ENCODE peak calls at places on chromosome 5, in ten cellular contexts. One of them, this sample, is unnamed.

GRCh38 chr5:128435861-128436260 is 102.2 kb downstream of the FBN2 start:
- DNase-seq in foreskin keratinocyte: no peak
- DNase-seq in body of pancreas: no peak
- DNase-seq in left lung: no peak
- DNase-seq in lower lobe of right lung: no peak
- DNase-seq in esophagus muscularis mucosa: no peak
- DNase-seq in PC-9: no peak
- DNase-seq in ovary: no peak
- DNase-seq in fibroblast of mammary gland: no peak
- DNase-seq in GM23338: no peak
- DNase-seq in this sample: no peak

GRCh38 chr5:111385970-111386831 is 126.1 kb downstream of the STARD4 start:
- DNase-seq in foreskin keratinocyte: no peak
- DNase-seq in body of pancreas: no peak
- DNase-seq in left lung: no peak
- DNase-seq in lower lobe of right lung: no peak
- DNase-seq in esophagus muscularis mucosa: no peak
- DNase-seq in PC-9: no peak
- DNase-seq in ovary: no peak
- DNase-seq in fibroblast of mammary gland: no peak
- DNase-seq in GM23338: no peak
- DNase-seq in this sample: no peak

GRCh38 chr5:138448481-138449398 is 9.9 kb downstream of the REEP2 start:
- DNase-seq in foreskin keratinocyte: no peak
- DNase-seq in body of pancreas: no peak
- DNase-seq in left lung: no peak
- DNase-seq in lower lobe of right lung: no peak
- DNase-seq in esophagus muscularis mucosa: no peak
- DNase-seq in PC-9: no peak
- DNase-seq in ovary: no peak
- DNase-seq in fibroblast of mammary gland: peak; percentile 48
- DNase-seq in GM23338: peak; percentile 47
- DNase-seq in this sample: no peak

GRCh38 chr5:912356-913091 is 19.8 kb downstream of the TRIP13 start:
- DNase-seq in foreskin keratinocyte: peak; percentile 99
- DNase-seq in body of pancreas: peak; percentile 8
- DNase-seq in left lung: no peak
- DNase-seq in lower lobe of right lung: peak; percentile 59
- DNase-seq in esophagus muscularis mucosa: no peak
- DNase-seq in PC-9: peak; percentile 99
- DNase-seq in ovary: no peak
- DNase-seq in fibroblast of mammary gland: peak; percentile 96
- DNase-seq in GM23338: peak; percentile 38
- DNase-seq in this sample: no peak

GRCh38 chr5:88702328-88702727 is 180.7 kb downstream of the MEF2C start:
- DNase-seq in foreskin keratinocyte: no peak
- DNase-seq in body of pancreas: no peak
- DNase-seq in left lung: no peak
- DNase-seq in lower lobe of right lung: no peak
- DNase-seq in esophagus muscularis mucosa: no peak
- DNase-seq in PC-9: no peak
- DNase-seq in ovary: no peak
- DNase-seq in fibroblast of mammary gland: no peak
- DNase-seq in GM23338: no peak
- DNase-seq in this sample: no peak

GRCh38 chr5:82111191-82111590 is 139.4 kb downstream of the ATG10 start:
- DNase-seq in foreskin keratinocyte: no peak
- DNase-seq in body of pancreas: no peak
- DNase-seq in left lung: no peak
- DNase-seq in lower lobe of right lung: no peak
- DNase-seq in esophagus muscularis mucosa: no peak
- DNase-seq in PC-9: no peak
- DNase-seq in ovary: no peak
- DNase-seq in fibroblast of mammary gland: peak; percentile 10
- DNase-seq in GM23338: no peak
- DNase-seq in this sample: no peak

GRCh38 chr5:170985486-170985885 is 123.7 kb downstream of the RANBP17 start:
- DNase-seq in foreskin keratinocyte: peak; percentile 16
- DNase-seq in body of pancreas: no peak
- DNase-seq in left lung: no peak
- DNase-seq in lower lobe of right lung: no peak
- DNase-seq in esophagus muscularis mucosa: no peak
- DNase-seq in PC-9: no peak
- DNase-seq in ovary: no peak
- DNase-seq in fibroblast of mammary gland: peak; percentile 14
- DNase-seq in GM23338: no peak
- DNase-seq in this sample: no peak

GRCh38 chr5:39780341-39780740 is 355.6 kb upstream of the DAB2 start:
- DNase-seq in foreskin keratinocyte: no peak
- DNase-seq in body of pancreas: no peak
- DNase-seq in left lung: no peak
- DNase-seq in lower lobe of right lung: no peak
- DNase-seq in esophagus muscularis mucosa: no peak
- DNase-seq in PC-9: no peak
- DNase-seq in ovary: no peak
- DNase-seq in fibroblast of mammary gland: peak; percentile 69
- DNase-seq in GM23338: peak; percentile 49
- DNase-seq in this sample: no peak

GRCh38 chr5:132095077-132095744 is 21.6 kb downstream of the CSF2 start:
- DNase-seq in foreskin keratinocyte: no peak
- DNase-seq in body of pancreas: no peak
- DNase-seq in left lung: no peak
- DNase-seq in lower lobe of right lung: peak; percentile 41
- DNase-seq in esophagus muscularis mucosa: no peak
- DNase-seq in PC-9: no peak
- DNase-seq in ovary: no peak
- DNase-seq in fibroblast of mammary gland: no peak
- DNase-seq in GM23338: no peak
- DNase-seq in this sample: no peak

GRCh38 chr5:103260951-103261350 is 2.4 kb downstream of the MACIR start:
- DNase-seq in foreskin keratinocyte: no peak
- DNase-seq in body of pancreas: no peak
- DNase-seq in left lung: no peak
- DNase-seq in lower lobe of right lung: no peak
- DNase-seq in esophagus muscularis mucosa: no peak
- DNase-seq in PC-9: no peak
- DNase-seq in ovary: no peak
- DNase-seq in fibroblast of mammary gland: no peak
- DNase-seq in GM23338: no peak
- DNase-seq in this sample: no peak

GRCh38 chr5:103259705-103260355 is 1.3 kb downstream of the MACIR start:
- DNase-seq in foreskin keratinocyte: peak; percentile 43
- DNase-seq in body of pancreas: no peak
- DNase-seq in left lung: no peak
- DNase-seq in lower lobe of right lung: no peak
- DNase-seq in esophagus muscularis mucosa: no peak
- DNase-seq in PC-9: peak; percentile 45
- DNase-seq in ovary: peak; percentile 26
- DNase-seq in fibroblast of mammary gland: peak; percentile 29
- DNase-seq in GM23338: peak; percentile 58
- DNase-seq in this sample: no peak

GRCh38 chr5:103258957-103259704 is 568 bp downstream of the MACIR start:
- DNase-seq in foreskin keratinocyte: peak; percentile 24
- DNase-seq in body of pancreas: peak; percentile 52
- DNase-seq in left lung: peak; percentile 59
- DNase-seq in lower lobe of right lung: peak; percentile 78
- DNase-seq in esophagus muscularis mucosa: no peak
- DNase-seq in PC-9: peak; percentile 41
- DNase-seq in ovary: peak; percentile 32
- DNase-seq in fibroblast of mammary gland: peak; percentile 29
- DNase-seq in GM23338: peak; percentile 83
- DNase-seq in this sample: peak; percentile 47

GRCh38 chr5:103256178-103256577 is 2.4 kb upstream of the MACIR start:
- DNase-seq in foreskin keratinocyte: no peak
- DNase-seq in body of pancreas: peak; percentile 32
- DNase-seq in left lung: no peak
- DNase-seq in lower lobe of right lung: no peak
- DNase-seq in esophagus muscularis mucosa: no peak
- DNase-seq in PC-9: no peak
- DNase-seq in ovary: no peak
- DNase-seq in fibroblast of mammary gland: no peak
- DNase-seq in GM23338: no peak
- DNase-seq in this sample: no peak

GRCh38 chr5:103258368-103258956 is at the start of gene MACIR:
- DNase-seq in foreskin keratinocyte: peak; percentile 91
- DNase-seq in body of pancreas: peak; percentile 98
- DNase-seq in left lung: peak; percentile 99
- DNase-seq in lower lobe of right lung: peak; percentile 99
- DNase-seq in esophagus muscularis mucosa: peak; percentile 99
- DNase-seq in PC-9: peak; percentile 93
- DNase-seq in ovary: peak; percentile 94
- DNase-seq in fibroblast of mammary gland: peak; percentile 94
- DNase-seq in GM23338: peak; percentile 98
- DNase-seq in this sample: peak; percentile 93
- TF ChIP-seq CTCF in foreskin keratinocyte: no peak
- TF ChIP-seq CTCF in body of pancreas: no peak
- TF ChIP-seq CTCF in left lung: peak; percentile 8
- TF ChIP-seq CTCF in lower lobe of right lung: no peak
- TF ChIP-seq CTCF in esophagus muscularis mucosa: no peak
- TF ChIP-seq CTCF in PC-9: no peak
- TF ChIP-seq CTCF in ovary: no peak
- TF ChIP-seq CTCF in fibroblast of mammary gland: no peak
- TF ChIP-seq CTCF in GM23338: peak; percentile 12
- TF ChIP-seq CTCF in this sample: no peak

DNA sequence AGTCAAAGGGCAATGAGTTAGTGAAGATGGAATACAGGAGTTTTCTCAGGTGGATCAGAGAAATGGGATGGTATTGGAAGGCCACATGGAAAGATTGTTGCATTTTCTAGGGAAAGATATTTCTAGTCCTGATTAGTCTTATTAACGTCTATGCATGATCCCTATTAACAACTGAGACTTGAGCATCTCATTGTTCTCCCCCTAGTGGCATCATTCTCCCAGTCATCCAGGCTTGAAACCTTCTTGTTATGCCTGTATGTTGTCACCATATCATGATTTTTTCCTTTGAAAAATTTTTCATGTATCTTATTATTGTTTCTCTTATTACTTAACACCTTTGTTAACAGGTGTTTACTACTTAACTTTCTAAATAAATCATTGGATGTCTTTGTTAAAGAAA is 34.4 kb downstream of the KIF2A start:
- DNase-seq in foreskin keratinocyte: no peak
- DNase-seq in body of pancreas: no peak
- DNase-seq in left lung: no peak
- DNase-seq in lower lobe of right lung: no peak
- DNase-seq in esophagus muscularis mucosa: no peak
- DNase-seq in PC-9: no peak
- DNase-seq in ovary: no peak
- DNase-seq in fibroblast of mammary gland: peak; percentile 56
- DNase-seq in GM23338: peak; percentile 66
- DNase-seq in this sample: no peak
- TF ChIP-seq CTCF in foreskin keratinocyte: peak; percentile 62
- TF ChIP-seq CTCF in body of pancreas: peak; percentile 29
- TF ChIP-seq CTCF in left lung: peak; percentile 39
- TF ChIP-seq CTCF in lower lobe of right lung: peak; percentile 32
- TF ChIP-seq CTCF in esophagus muscularis mucosa: peak; percentile 35
- TF ChIP-seq CTCF in PC-9: peak; percentile 45
- TF ChIP-seq CTCF in ovary: no peak
- TF ChIP-seq CTCF in fibroblast of mammary gland: peak; percentile 50
- TF ChIP-seq CTCF in GM23338: peak; percentile 60
- TF ChIP-seq CTCF in this sample: peak; percentile 6

GRCh38 chr5:133294380-133294779 is 242.6 kb downstream of the HSPA4 start:
- DNase-seq in foreskin keratinocyte: no peak
- DNase-seq in body of pancreas: no peak
- DNase-seq in left lung: no peak
- DNase-seq in lower lobe of right lung: no peak
- DNase-seq in esophagus muscularis mucosa: no peak
- DNase-seq in PC-9: no peak
- DNase-seq in ovary: no peak
- DNase-seq in fibroblast of mammary gland: no peak
- DNase-seq in GM23338: no peak
- DNase-seq in this sample: no peak

GRCh38 chr5:133293953-133294352 is 242.1 kb downstream of the HSPA4 start:
- DNase-seq in foreskin keratinocyte: no peak
- DNase-seq in body of pancreas: no peak
- DNase-seq in left lung: no peak
- DNase-seq in lower lobe of right lung: no peak
- DNase-seq in esophagus muscularis mucosa: no peak
- DNase-seq in PC-9: no peak
- DNase-seq in ovary: no peak
- DNase-seq in fibroblast of mammary gland: no peak
- DNase-seq in GM23338: no peak
- DNase-seq in this sample: no peak

GRCh38 chr5:133290669-133291235 is 238.9 kb downstream of the HSPA4 start:
- DNase-seq in foreskin keratinocyte: no peak
- DNase-seq in body of pancreas: no peak
- DNase-seq in left lung: no peak
- DNase-seq in lower lobe of right lung: no peak
- DNase-seq in esophagus muscularis mucosa: no peak
- DNase-seq in PC-9: no peak
- DNase-seq in ovary: no peak
- DNase-seq in fibroblast of mammary gland: no peak
- DNase-seq in GM23338: no peak
- DNase-seq in this sample: no peak

GRCh38 chr5:133291524-133291923 is 239.7 kb downstream of the HSPA4 start:
- DNase-seq in foreskin keratinocyte: no peak
- DNase-seq in body of pancreas: no peak
- DNase-seq in left lung: no peak
- DNase-seq in lower lobe of right lung: no peak
- DNase-seq in esophagus muscularis mucosa: no peak
- DNase-seq in PC-9: no peak
- DNase-seq in ovary: no peak
- DNase-seq in fibroblast of mammary gland: no peak
- DNase-seq in GM23338: no peak
- DNase-seq in this sample: no peak

GRCh38 chr5:133292300-133292699 is 240.5 kb downstream of the HSPA4 start:
- DNase-seq in foreskin keratinocyte: peak; percentile 76
- DNase-seq in body of pancreas: no peak
- DNase-seq in left lung: no peak
- DNase-seq in lower lobe of right lung: no peak
- DNase-seq in esophagus muscularis mucosa: no peak
- DNase-seq in PC-9: peak; percentile 91
- DNase-seq in ovary: no peak
- DNase-seq in fibroblast of mammary gland: no peak
- DNase-seq in GM23338: no peak
- DNase-seq in this sample: no peak
- TF ChIP-seq CTCF in foreskin keratinocyte: no peak
- TF ChIP-seq CTCF in body of pancreas: no peak
- TF ChIP-seq CTCF in left lung: no peak
- TF ChIP-seq CTCF in lower lobe of right lung: no peak
- TF ChIP-seq CTCF in esophagus muscularis mucosa: no peak
- TF ChIP-seq CTCF in PC-9: no peak
- TF ChIP-seq CTCF in ovary: no peak
- TF ChIP-seq CTCF in fibroblast of mammary gland: no peak
- TF ChIP-seq CTCF in GM23338: no peak
- TF ChIP-seq CTCF in this sample: no peak

DNA sequence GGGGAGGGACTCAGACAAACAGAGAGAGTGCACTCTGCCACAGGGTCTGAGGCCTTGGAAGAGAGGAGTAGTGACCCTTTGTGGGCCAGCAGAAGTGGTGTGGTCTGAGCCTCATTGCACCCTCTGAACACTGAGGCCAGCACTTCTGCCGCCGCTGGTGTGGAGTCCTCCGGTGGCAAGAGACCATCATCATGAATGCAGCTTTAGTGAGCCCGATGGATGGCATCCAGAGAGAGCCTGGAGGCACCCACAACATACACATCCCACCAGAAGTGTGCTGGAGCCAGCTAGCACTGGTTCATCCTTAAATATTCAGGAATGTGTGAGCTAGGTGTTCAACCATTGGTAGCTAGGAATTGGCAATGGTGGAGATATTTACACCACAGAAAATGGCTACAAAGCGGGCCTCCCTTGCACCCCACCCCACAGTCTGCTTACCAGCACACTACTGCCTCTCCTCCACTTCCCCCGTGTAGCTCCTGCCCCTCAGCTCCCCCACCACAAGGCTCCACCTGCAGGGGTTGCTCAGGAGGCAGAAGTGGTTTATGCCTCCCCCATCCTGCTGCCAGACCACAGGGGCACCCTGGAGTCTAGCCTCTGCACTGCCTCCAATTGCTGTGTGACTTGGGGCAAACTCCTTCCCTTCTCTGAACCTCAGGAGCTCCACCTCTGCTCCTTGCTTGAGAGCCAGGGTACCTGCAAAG is 16.4 kb downstream of the SLC6A7 start:
- DNase-seq in foreskin keratinocyte: no peak
- DNase-seq in body of pancreas: no peak
- DNase-seq in left lung: no peak
- DNase-seq in lower lobe of right lung: no peak
- DNase-seq in esophagus muscularis mucosa: no peak
- DNase-seq in PC-9: no peak
- DNase-seq in ovary: no peak
- DNase-seq in fibroblast of mammary gland: no peak
- DNase-seq in GM23338: no peak
- DNase-seq in this sample: no peak
- TF ChIP-seq CTCF in foreskin keratinocyte: no peak
- TF ChIP-seq CTCF in body of pancreas: no peak
- TF ChIP-seq CTCF in left lung: no peak
- TF ChIP-seq CTCF in lower lobe of right lung: no peak
- TF ChIP-seq CTCF in esophagus muscularis mucosa: no peak
- TF ChIP-seq CTCF in PC-9: no peak
- TF ChIP-seq CTCF in ovary: no peak
- TF ChIP-seq CTCF in fibroblast of mammary gland: no peak
- TF ChIP-seq CTCF in GM23338: no peak
- TF ChIP-seq CTCF in this sample: no peak